ENCODE peak calls at places on chromosomes 3 and 15, in four cellular contexts. N is activated naive CD4-positive, alpha-beta T cell treated with anti-CD3 and anti-CD28 coated beads for 36 hours; F is effector memory CD4-positive, alpha-beta T cell; I is AG20443. Z is an unnamed sample.

GRCh38 chr3:127492426-127492825 is 98.1 kb downstream of the TPRA1 start:
- DNase-seq in N (no peak), F (no peak), I (no peak), Z (no peak)

GRCh38 chr3:194224937-194225422 is 89.0 kb downstream of the HES1 start:
- DNase-seq in N (no peak), F (no peak), I (no peak), Z (no peak)

GRCh38 chr15:89680282-89680873 is 1.2 kb upstream of the PLIN1 start:
- DNase-seq in N (no peak), F (no peak), I (peak), Z (no peak)

GRCh38 chr15:73948396-73948795 is 22.1 kb downstream of the LOXL1 start:
- DNase-seq in N (no peak), F (no peak), I (no peak), Z (no peak)

GRCh38 chr15:79985571-79985970 is 14.6 kb upstream of the BCL2A1 start:
- DNase-seq in N (no peak), F (no peak), I (no peak), Z (no peak)

GRCh38 chr3:174858353-174858752 is 781 bp upstream of the NAALADL2 start:
- DNase-seq in N (no peak), F (no peak), I (no peak), Z (no peak)

GRCh38 chr3:18423401-18424212 is 1.5 kb downstream of the SATB1 start:
- DNase-seq in N (peak), F (no peak), I (peak), Z (peak)

GRCh38 chr3:115833074-115833473 is 209.8 kb downstream of the GAP43 start:
- DNase-seq in N (no peak), F (no peak), I (peak), Z (no peak)

GRCh38 chr3:72680766-72681165 is 167.5 kb downstream of the SHQ1 start:
- DNase-seq in N (no peak), F (no peak), I (no peak), Z (no peak)

GRCh38 chr3:105877625-105877913 is 8.8 kb upstream of the CBLB start:
- DNase-seq in N (no peak), F (no peak), I (no peak), Z (no peak)

GRCh38 chr3:48739955-48740823 is 23.2 kb upstream of the IP6K2 start:
- DNase-seq in N (peak), F (no peak), I (peak), Z (peak)

GRCh38 chr3:9260305-9260704 is 10.9 kb upstream of the SRGAP3 start:
- DNase-seq in N (no peak), F (no peak), I (no peak), Z (no peak)

GRCh38 chr15:35693887-35694286 is 147.9 kb upstream of the DPH6 start:
- DNase-seq in N (no peak), F (no peak), I (no peak), Z (no peak)

GRCh38 chr3:24684506-24685023 is 189.9 kb upstream of the THRB start:
- DNase-seq in N (no peak), F (no peak), I (no peak), Z (no peak)

GRCh38 chr15:55239440-55240124 is 42.8 kb upstream of the RSL24D1 start:
- DNase-seq in N (no peak), F (no peak), I (no peak), Z (no peak)

GRCh38 chr15:79523266-79523665 is 91.1 kb downstream of the MINAR1 start:
- DNase-seq in N (no peak), F (no peak), I (no peak), Z (no peak)

GRCh38 chr15:32683906-32684584 is 33.8 kb upstream of the GREM1 start:
- DNase-seq in N (peak), F (no peak), I (peak), Z (no peak)

GRCh38 chr3:175199961-175200360 is 340.8 kb downstream of the NAALADL2 start:
- DNase-seq in N (no peak), F (no peak), I (no peak), Z (no peak)

GRCh38 chr15:40960926-40961325 is 7.7 kb downstream of the CHAC1 start:
- DNase-seq in N (no peak), F (no peak), I (no peak), Z (no peak)

GRCh38 chr3:187811580-187812250 is 66.4 kb upstream of the BCL6 start:
- DNase-seq in N (no peak), F (no peak), I (peak), Z (no peak)

GRCh38 chr3:77038468-77038927 is 1.4 kb upstream of the ROBO2 start:
- DNase-seq in N (peak), F (no peak), I (peak), Z (no peak)

Z was measured in immature natural killer cell.